ENCODE peak calls at places on chromosome 19, in four cellular contexts. J is GM23338, Q is HCT116, X is hepatocyte. Y is an unnamed sample.

GRCh38 chr19:2587001-2587719 is 111.2 kb downstream of the GADD45B start:
- DNase-seq in J (peak; percentile 45), Q (no peak), X (no peak), Y (no peak)

GRCh38 chr19:33796164-33797100 is at the start of gene KCTD15:
- DNase-seq in J (peak; percentile 64), Q (no peak), X (peak; percentile 68), Y (peak; percentile 16)

GRCh38 chr19:18514800-18515682 is 6.8 kb downstream of the ELL start:
- DNase-seq in J (no peak), Q (no peak), X (peak; percentile 92), Y (peak; percentile 35)

GRCh38 chr19:44677019-44677809 is 5.9 kb downstream of the CEACAM19 start:
- DNase-seq in J (peak; percentile 76), Q (peak; percentile 70), X (peak; percentile 50), Y (peak; percentile 55)

GRCh38 chr19:2048959-2049740 is 1.9 kb downstream of the MKNK2 start:
- DNase-seq in J (no peak), Q (no peak), X (peak; percentile 31), Y (no peak)

GRCh38 chr19:53102701-53103140 is 501 bp downstream of the ZNF160 start:
- DNase-seq in J (peak; percentile 55), Q (no peak), X (peak; percentile 65), Y (peak; percentile 26)

GRCh38 chr19:54188224-54188871 is 1.0 kb downstream of the MBOAT7 start:
- DNase-seq in J (peak; percentile 45), Q (no peak), X (peak; percentile 79), Y (peak; percentile 54)

GRCh38 chr19:38737921-38738731 is 6.1 kb downstream of the CAPN12 start:
- DNase-seq in J (no peak), Q (no peak), X (no peak), Y (no peak)

GRCh38 chr19:42764836-42765235 is 642 bp downstream of the PSG8 start:
- DNase-seq in J (no peak), Q (no peak), X (no peak), Y (no peak)

GRCh38 chr19:18373892-18374629 is 11.9 kb upstream of the GDF15 start:
- DNase-seq in J (peak; percentile 96), Q (peak; percentile 94), X (peak; percentile 92), Y (peak; percentile 90)

GRCh38 chr19:50870417-50871089 is 2.7 kb upstream of the KLK2 start:
- DNase-seq in J (peak; percentile 60), Q (no peak), X (no peak), Y (no peak)

GRCh38 chr19:17772172-17772571 is 20.9 kb downstream of the FCHO1 start:
- DNase-seq in J (peak; percentile 52), Q (no peak), X (no peak), Y (peak; percentile 29)

GRCh38 chr19:32677657-32678056 is 2.0 kb downstream of the RGS9BP start:
- DNase-seq in J (peak; percentile 54), Q (no peak), X (peak; percentile 75), Y (no peak)

GRCh38 chr19:2291185-2291751 is 9.3 kb upstream of the PEAK3 start:
- DNase-seq in J (peak; percentile 84), Q (no peak), X (no peak), Y (no peak)

GRCh38 chr19:39194832-39195542 is 1.8 kb upstream of the NCCRP1 start:
- DNase-seq in J (no peak), Q (no peak), X (no peak), Y (peak; percentile 14)

DNA sequence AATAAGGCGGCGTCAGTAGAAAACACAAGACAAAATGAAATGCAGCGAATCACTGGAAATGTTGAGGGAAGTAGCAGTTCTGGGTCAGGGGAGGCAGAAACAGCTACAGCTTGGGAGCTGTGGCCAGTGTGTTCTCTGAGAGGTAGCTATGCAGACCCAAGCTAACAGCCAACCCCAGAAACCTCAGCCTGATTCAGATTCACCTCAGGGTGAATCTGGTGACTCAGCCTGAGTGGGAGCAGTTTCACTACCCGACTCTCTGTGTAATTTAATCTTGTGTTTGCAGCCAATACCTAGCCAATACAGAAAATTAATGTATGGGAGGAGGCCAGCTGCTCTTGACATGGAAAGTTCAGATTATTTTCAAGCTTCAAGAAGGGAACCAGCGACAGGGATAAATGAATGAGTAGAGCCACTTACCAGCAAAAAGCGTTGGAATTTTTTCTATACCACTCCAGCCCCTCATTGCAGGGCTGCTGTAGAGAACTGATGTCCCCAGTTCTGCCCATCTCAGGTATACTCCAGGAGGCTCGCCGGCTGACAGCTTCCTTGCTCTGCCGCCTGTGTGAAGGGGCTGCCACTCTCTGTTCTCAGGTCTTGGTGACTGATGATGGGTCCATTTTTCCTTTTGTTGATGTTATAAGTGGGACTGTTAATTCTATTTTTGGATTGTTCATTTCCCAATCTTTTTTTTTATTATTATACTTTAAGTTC is 8.9 kb downstream of the IGFL3 start:
- DNase-seq in J (no peak), Q (peak; percentile 33), X (peak; percentile 27), Y (peak; percentile 85)
- TF ChIP-seq EZH2phosphoT487 in J (no peak), Q (no peak), X (no peak), Y (no peak)

GRCh38 chr19:28567834-28568233 is 645.1 kb downstream of the UQCRFS1 start:
- DNase-seq in J (no peak), Q (no peak), X (no peak), Y (no peak)
- TF ChIP-seq CTCF in J (no peak), Q (no peak), X (no peak), Y (no peak)

GRCh38 chr19:48992571-48993174 is 436 bp downstream of the GYS1 start:
- DNase-seq in J (peak; percentile 51), Q (no peak), X (no peak), Y (no peak)
- TF ChIP-seq EZH2phosphoT487 in J (no peak), Q (no peak), X (no peak), Y (no peak)

DNA sequence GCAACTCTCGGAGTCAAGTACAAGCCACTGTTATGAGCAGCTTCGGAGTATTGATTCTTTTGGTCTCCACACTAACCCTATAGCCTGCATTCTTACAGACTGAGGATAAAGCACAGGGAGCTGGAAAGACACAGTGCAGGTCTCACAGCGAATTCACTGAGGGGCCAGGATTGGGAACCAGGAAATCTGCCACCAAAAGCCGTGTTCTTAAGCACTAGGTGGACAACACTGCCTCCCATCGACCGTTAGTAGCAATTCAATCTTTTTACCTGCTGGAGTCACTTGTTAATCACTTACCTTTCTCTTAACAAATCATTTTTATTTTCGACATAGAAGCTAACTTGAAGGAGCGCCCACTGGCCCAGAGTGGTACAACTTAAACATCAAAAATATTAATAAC is 6.3 kb downstream of the PMIS2 start:
- DNase-seq in J (peak; percentile 87), Q (peak; percentile 53), X (peak; percentile 64), Y (peak; percentile 52)
- TF ChIP-seq CTCF in J (peak; percentile 85), Q (peak; percentile 59), X (peak; percentile 67), Y (peak; percentile 64)

GRCh38 chr19:6522712-6523111 is 8.1 kb upstream of the TNFSF9 start:
- DNase-seq in J (no peak), Q (no peak), X (no peak), Y (no peak)

GRCh38 chr19:6516659-6517291 is 14.1 kb upstream of the TNFSF9 start:
- DNase-seq in J (peak; percentile 97), Q (peak; percentile 66), X (peak; percentile 96), Y (peak; percentile 93)

GRCh38 chr19:6524326-6524725 is 6.5 kb upstream of the TNFSF9 start:
- DNase-seq in J (no peak), Q (no peak), X (no peak), Y (no peak)

GRCh38 chr19:6519289-6519688 is 11.5 kb upstream of the TNFSF9 start:
- DNase-seq in J (no peak), Q (no peak), X (no peak), Y (peak; percentile 96)

DNA sequence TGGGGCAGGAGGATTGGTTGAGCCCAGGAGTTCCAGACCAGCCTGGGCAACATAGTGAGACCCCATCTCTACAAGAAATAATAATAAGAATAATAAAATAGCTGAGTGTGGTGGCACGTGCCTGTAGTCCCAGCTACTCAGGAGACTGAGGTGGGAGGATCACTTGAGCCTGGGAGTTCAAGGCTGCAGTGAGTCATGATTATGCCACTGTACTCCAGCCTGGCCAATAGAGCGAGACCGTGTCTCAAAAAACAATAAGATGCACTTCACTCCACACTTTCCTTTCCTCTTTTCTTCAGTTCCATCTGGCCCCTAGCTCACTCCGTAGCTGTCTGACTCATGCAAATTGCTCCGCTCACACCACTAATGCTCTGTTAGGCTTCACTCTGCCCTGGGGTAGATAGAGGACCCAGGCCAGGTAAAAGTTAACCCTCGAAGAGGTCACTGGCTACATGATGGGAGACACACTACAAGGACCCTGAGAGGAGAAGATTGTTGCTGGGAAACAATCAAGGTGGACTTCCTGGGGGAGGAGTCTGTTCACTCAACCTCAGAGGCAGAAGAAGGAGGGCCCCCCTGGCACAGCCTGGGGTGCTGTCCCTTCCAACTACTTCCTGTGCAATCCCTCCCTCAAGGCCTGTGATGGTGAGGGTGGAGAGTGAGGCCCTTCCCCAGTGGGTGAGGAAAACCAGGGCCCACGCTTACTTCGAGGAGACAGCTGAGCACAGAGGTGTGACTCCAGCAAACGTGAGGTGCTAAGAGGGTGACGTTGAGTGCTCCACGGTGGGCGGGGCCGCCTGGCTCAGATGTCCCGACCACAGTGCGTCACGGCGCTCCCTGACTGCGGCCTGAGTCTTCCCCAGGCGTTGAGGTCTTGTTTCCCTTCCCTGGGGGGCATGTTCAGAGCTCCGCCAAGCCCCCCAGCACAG is 8.8 kb upstream of the TNFSF9 start:
- DNase-seq in J (peak; percentile 12), Q (no peak), X (no peak), Y (no peak)
- TF ChIP-seq EZH2phosphoT487 in J (no peak), Q (no peak), X (no peak), Y (no peak)

GRCh38 chr19:30690525-30690924 is 318.3 kb downstream of the ZNF536 start:
- DNase-seq in J (no peak), Q (no peak), X (no peak), Y (no peak)

GRCh38 chr19:30688696-30689095 is 316.5 kb downstream of the ZNF536 start:
- DNase-seq in J (no peak), Q (no peak), X (no peak), Y (no peak)

GRCh38 chr19:30690935-30691505 is 318.8 kb downstream of the ZNF536 start:
- DNase-seq in J (peak; percentile 19), Q (no peak), X (no peak), Y (no peak)

GRCh38 chr19:30686911-30687566 is 314.9 kb downstream of the ZNF536 start:
- DNase-seq in J (peak; percentile 25), Q (no peak), X (no peak), Y (no peak)

DNA sequence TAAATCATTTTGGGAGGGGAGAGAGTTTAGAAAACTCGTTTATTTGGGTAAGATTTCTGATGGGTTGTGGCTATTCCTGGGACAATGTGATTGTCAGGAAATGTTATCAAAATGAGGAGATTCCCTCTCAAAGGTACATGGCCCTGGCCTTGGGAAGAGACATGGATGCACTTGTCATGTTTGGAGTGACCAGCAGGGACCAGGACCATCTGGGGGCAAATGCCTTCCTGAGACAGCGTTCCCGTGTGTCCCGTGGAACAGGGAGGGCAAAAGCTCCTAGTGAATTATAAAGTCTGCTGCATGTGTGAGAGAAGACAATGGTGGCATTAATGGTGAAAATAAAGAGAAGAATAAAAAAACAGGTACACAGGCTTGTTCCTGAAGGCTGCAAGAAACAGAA is 317.3 kb downstream of the ZNF536 start:
- DNase-seq in J (peak; percentile 37), Q (no peak), X (no peak), Y (no peak)
- TF ChIP-seq CTCF in J (peak; percentile 2), Q (no peak), X (no peak), Y (no peak)

GRCh38 chr19:41328157-41328817 is 18.3 kb downstream of the CCDC97 start:
- DNase-seq in J (no peak), Q (no peak), X (no peak), Y (no peak)
- TF ChIP-seq EZH2phosphoT487 in J (no peak), Q (no peak), X (no peak), Y (no peak)

GRCh38 chr19:48203794-48204628 is 33.5 kb downstream of the ZSWIM9 start:
- DNase-seq in J (peak; percentile 100), Q (peak; percentile 95), X (peak; percentile 97), Y (peak; percentile 93)
- TF ChIP-seq CTCF in J (no peak), Q (no peak), X (no peak), Y (no peak)